ENCODE peak calls at places on chromosomes 1 and 21, in eight cellular contexts. U is coronary artery, E is tibial artery, R is body of pancreas, G is activated T-cell treated with anti-CD3 and anti-CD28 coated beads for 1 hour, Q is GM23338, O is GM12865, M is neuronal stem cell. J is an unnamed sample.

GRCh38 chr1:116794804-116795481 is 40.7 kb downstream of the CD2 start:
- DNase-seq in Q (no peak), R (no peak), E (no peak), O (peak; percentile 88), U (no peak), M (no peak), G (no peak), J (no peak)

GRCh38 chr21:41681336-41681801 is 85.5 kb downstream of the RIPK4 start:
- DNase-seq in O (no peak), G (no peak), Q (no peak), R (peak; percentile 81), M (no peak), E (no peak), U (no peak), J (no peak)

GRCh38 chr21:35011681-35012080 is 37.4 kb downstream of the RUNX1 start:
- DNase-seq in E (no peak), M (no peak), U (no peak), R (no peak), G (no peak), Q (no peak), O (no peak), J (no peak)

GRCh38 chr1:232047473-232047872 is 420.9 kb downstream of the DISC1 start:
- DNase-seq in Q (peak; percentile 36), G (no peak), O (no peak), U (no peak), R (no peak), M (no peak), E (no peak), J (no peak)

GRCh38 chr1:79304131-79304530 is 297.6 kb upstream of the ADGRL4 start:
- DNase-seq in Q (no peak), R (no peak), U (no peak), G (no peak), E (no peak), M (no peak), O (no peak), J (no peak)

GRCh38 chr1:185556551-185556950 is 177.6 kb upstream of the HMCN1 start:
- DNase-seq in R (no peak), O (no peak), U (no peak), E (no peak), G (no peak), Q (no peak), M (no peak), J (no peak)

GRCh38 chr1:163844393-163844948 is 522.7 kb downstream of the NUF2 start:
- DNase-seq in U (no peak), O (no peak), E (no peak), R (no peak), Q (no peak), G (no peak), M (no peak), J (peak; percentile 5)

GRCh38 chr1:190067592-190067991 is 410.1 kb downstream of the BRINP3 start:
- DNase-seq in Q (no peak), G (no peak), E (no peak), R (no peak), O (peak; percentile 19), U (no peak), M (no peak), J (peak; percentile 12)

GRCh38 chr1:73040811-73041210 is 758.5 kb upstream of the NEGR1 start:
- DNase-seq in R (no peak), U (no peak), E (no peak), G (no peak), M (no peak), O (no peak), Q (peak; percentile 50), J (no peak)

GRCh38 chr1:163807331-163807730 is 485.6 kb downstream of the NUF2 start:
- DNase-seq in E (no peak), Q (no peak), U (no peak), G (no peak), O (no peak), R (no peak), M (no peak), J (no peak)

GRCh38 chr1:18786149-18786548 is 73.3 kb downstream of the TAS1R2 start:
- DNase-seq in Q (no peak), O (no peak), G (no peak), M (no peak), U (no peak), R (no peak), E (no peak), J (no peak)

GRCh38 chr1:65792671-65793358 is at the start of gene PDE4B:
- DNase-seq in E (peak; percentile 20), R (no peak), U (no peak), Q (peak; percentile 65), O (no peak), M (peak; percentile 52), G (no peak), J (peak; percentile 33)

GRCh38 chr1:234206651-234207284 is 166.5 kb upstream of the COA6 start:
- DNase-seq in Q (no peak), U (no peak), G (no peak), R (no peak), M (no peak), O (no peak), E (no peak), J (peak; percentile 74)

GRCh38 chr1:167601442-167602380 is 28.3 kb upstream of the RCSD1 start:
- DNase-seq in U (no peak), Q (no peak), O (no peak), G (no peak), E (peak; percentile 67), M (no peak), R (peak; percentile 8), J (no peak)

GRCh38 chr21:42569732-42570301 is 56.2 kb downstream of the SLC37A1 start:
- DNase-seq in E (peak; percentile 7), G (no peak), Q (no peak), R (peak; percentile 3), U (no peak), M (no peak), O (no peak), J (no peak)

GRCh38 chr1:98126740-98127139 is 205.9 kb upstream of the DPYD start:
- DNase-seq in U (no peak), R (no peak), M (no peak), O (no peak), Q (no peak), E (no peak), G (no peak), J (no peak)

GRCh38 chr1:52944566-52944965 is 17.5 kb downstream of the SCP2 start:
- DNase-seq in E (no peak), M (no peak), R (no peak), O (no peak), G (no peak), U (no peak), Q (no peak), J (no peak)

GRCh38 chr1:41268154-41268770 is 26.2 kb upstream of the SCMH1 start:
- DNase-seq in R (peak; percentile 84), M (peak; percentile 76), E (peak; percentile 64), Q (peak; percentile 83), G (peak; percentile 59), U (peak; percentile 79), O (peak; percentile 67), J (peak; percentile 84)

GRCh38 chr1:34267326-34267725 is 90.6 kb downstream of the C1orf94 start:
- DNase-seq in R (no peak), O (no peak), E (no peak), Q (no peak), G (no peak), M (no peak), U (no peak), J (no peak)

J was measured in cardiac muscle cell.